ENCODE peak calls at places on chromosomes 4 and X, in five cellular contexts. S is foreskin fibroblast, Q is cardiac fibroblast, O is left ventricle myocardium inferior, M is hepatocyte. Y is an unnamed sample.
A peak's percentile ranks its signal among the peaks of the same experiment; 100 is the strongest.

GRCh38 chr4:133156096-133156495 is 7.0 kb downstream of the PCDH10 start:
- DNase-seq in Q (no peak), O (no peak), M (no peak), S (no peak), Y (no peak)

GRCh38 chr4:142721187-142721586 is 124.9 kb downstream of the INPP4B start:
- DNase-seq in Q (peak; percentile 29), M (no peak), O (no peak), S (no peak), Y (no peak)

GRCh38 chr4:168589154-168589553 is 92.3 kb downstream of the PALLD start:
- DNase-seq in M (peak; percentile 27), Q (peak; percentile 92), S (peak; percentile 59), O (no peak), Y (no peak)

GRCh38 chr4:176422031-176422430 is 102.3 kb downstream of the SPCS3 start:
- DNase-seq in Q (no peak), M (no peak), O (no peak), S (no peak), Y (no peak)

GRCh38 chr4:23135792-23136645 is 443.3 kb downstream of the GBA3 start:
- DNase-seq in M (peak; percentile 71), O (no peak), S (peak; percentile 9), Q (peak; percentile 56), Y (peak; percentile 0)

GRCh38 chr4:122045533-122045932 is 93.7 kb upstream of the TRPC3 start:
- DNase-seq in O (no peak), S (peak; percentile 98), Q (peak; percentile 94), M (peak; percentile 57), Y (peak; percentile 86)

GRCh38 chr4:184380707-184381106 is 93.6 kb downstream of the IRF2 start:
- DNase-seq in M (no peak), Q (no peak), O (no peak), S (no peak), Y (no peak)

GRCh38 chr4:4320951-4321714 is 31.1 kb downstream of the ZBTB49 start:
- DNase-seq in M (no peak), Q (no peak), O (no peak), S (no peak), Y (no peak)

GRCh38 chr4:89334311-89334710 is 26.7 kb upstream of the GPRIN3 start:
- DNase-seq in M (no peak), O (no peak), S (no peak), Q (no peak), Y (no peak)

GRCh38 chr4:99945718-99946345 is 586 bp downstream of the DNAJB14 start:
- DNase-seq in O (no peak), S (no peak), M (peak; percentile 58), Q (peak; percentile 39), Y (no peak)

GRCh38 chr4:24557036-24558022 is 27.0 kb downstream of the DHX15 start:
- DNase-seq in O (no peak), S (no peak), M (peak; percentile 12), Q (peak; percentile 56), Y (no peak)

GRCh38 chr4:151485541-151486131 is 76.7 kb downstream of the FHIP1A start:
- DNase-seq in Q (no peak), O (no peak), M (no peak), S (no peak), Y (no peak)

GRCh38 chr4:173998471-173999144 is 284.9 kb downstream of the FBXO8 start:
- DNase-seq in M (no peak), S (no peak), Q (no peak), O (no peak), Y (no peak)

GRCh38 chr4:23934915-23935314 is 45.1 kb upstream of the PPARGC1A start:
- DNase-seq in O (peak; percentile 70), S (peak; percentile 95), M (peak; percentile 19), Q (peak; percentile 77), Y (peak; percentile 77)

GRCh38 chrX:9867753-9868152 is 81.5 kb downstream of the SHROOM2 start:
- DNase-seq in O (no peak), M (no peak), Q (no peak), S (no peak), Y (no peak)

GRCh38 chrX:155966876-155967275 is 30.6 kb upstream of the IL9R start:
- DNase-seq in S (peak; percentile 1), Q (peak; percentile 16), M (peak; percentile 35), O (no peak), Y (no peak)

GRCh38 chrX:132692526-132692925 is 203.7 kb upstream of the MBNL3 start:
- DNase-seq in O (no peak), M (no peak), S (no peak), Q (no peak), Y (no peak)

GRCh38 chr4:51831133-51831532 is 11.8 kb upstream of the DCUN1D4 start:
- DNase-seq in M (peak; percentile 67), S (peak; percentile 40), Q (peak; percentile 70), O (peak; percentile 64), Y (no peak)

GRCh38 chr4:73453701-73454005 is 17.6 kb downstream of the AFP start:
- DNase-seq in Q (no peak), M (no peak), S (no peak), O (no peak), Y (no peak)

GRCh38 chr4:57553695-57554094 is 443.5 kb upstream of the IGFBP7 start:
- DNase-seq in O (no peak), M (no peak), S (no peak), Q (no peak), Y (no peak)

GRCh38 chr4:25358515-25359275 is 18.4 kb upstream of the ANAPC4 start:
- DNase-seq in S (no peak), M (peak; percentile 57), Q (no peak), O (no peak), Y (no peak)

GRCh38 chr4:108398836-108399235 is 221.5 kb upstream of the RPL34 start:
- DNase-seq in Q (no peak), S (no peak), O (no peak), M (no peak), Y (no peak)

DNA sequence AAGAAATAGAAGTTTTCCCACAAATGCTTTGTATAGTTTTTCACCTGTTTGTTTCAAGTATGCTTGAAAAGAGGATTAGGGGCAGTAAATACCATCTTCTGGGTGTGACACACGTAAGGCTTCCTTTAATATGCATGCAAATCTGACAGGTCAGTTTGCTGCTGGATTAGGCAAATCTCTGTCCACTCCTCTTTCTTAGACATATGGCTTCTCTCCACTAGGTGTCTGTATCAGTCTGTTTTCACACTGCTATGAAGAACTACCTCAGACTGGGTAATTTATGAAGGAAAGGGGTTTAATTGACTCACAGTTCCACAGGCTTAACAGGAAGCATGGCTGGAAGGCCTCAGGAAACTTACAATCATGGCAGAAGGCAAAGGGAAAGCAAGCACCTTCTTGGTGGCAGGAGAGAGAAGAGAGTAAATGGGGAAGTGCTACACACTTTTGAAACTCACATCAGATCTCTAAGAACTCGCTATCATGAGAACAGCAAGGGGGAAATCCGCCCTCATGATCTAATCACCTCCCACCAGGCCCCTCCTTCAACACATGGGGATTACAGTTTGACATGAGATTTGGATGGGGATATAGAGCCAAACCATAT is 66.9 kb downstream of the TAB3 start:
- DNase-seq in Q (peak; percentile 15), M (peak; percentile 7), S (no peak), O (no peak), Y (no peak)
- TF ChIP-seq CTCF in Q (no peak), M (no peak), S (no peak), O (no peak), Y (no peak)

GRCh38 chr4:581753-582361 is 5.8 kb upstream of the TMEM271 start:
- DNase-seq in M (no peak), Q (no peak), S (no peak), O (no peak), Y (no peak)

GRCh38 chr4:581181-581580 is 5.1 kb upstream of the TMEM271 start:
- DNase-seq in O (no peak), S (no peak), Q (no peak), M (no peak), Y (no peak)

GRCh38 chr4:578451-579443 is 2.7 kb upstream of the TMEM271 start:
- DNase-seq in S (no peak), O (no peak), Q (no peak), M (no peak), Y (no peak)

GRCh38 chr4:577499-578450 is 1.7 kb upstream of the TMEM271 start:
- DNase-seq in O (no peak), M (peak; percentile 57), Q (peak; percentile 6), S (peak; percentile 17), Y (no peak)

DNA sequence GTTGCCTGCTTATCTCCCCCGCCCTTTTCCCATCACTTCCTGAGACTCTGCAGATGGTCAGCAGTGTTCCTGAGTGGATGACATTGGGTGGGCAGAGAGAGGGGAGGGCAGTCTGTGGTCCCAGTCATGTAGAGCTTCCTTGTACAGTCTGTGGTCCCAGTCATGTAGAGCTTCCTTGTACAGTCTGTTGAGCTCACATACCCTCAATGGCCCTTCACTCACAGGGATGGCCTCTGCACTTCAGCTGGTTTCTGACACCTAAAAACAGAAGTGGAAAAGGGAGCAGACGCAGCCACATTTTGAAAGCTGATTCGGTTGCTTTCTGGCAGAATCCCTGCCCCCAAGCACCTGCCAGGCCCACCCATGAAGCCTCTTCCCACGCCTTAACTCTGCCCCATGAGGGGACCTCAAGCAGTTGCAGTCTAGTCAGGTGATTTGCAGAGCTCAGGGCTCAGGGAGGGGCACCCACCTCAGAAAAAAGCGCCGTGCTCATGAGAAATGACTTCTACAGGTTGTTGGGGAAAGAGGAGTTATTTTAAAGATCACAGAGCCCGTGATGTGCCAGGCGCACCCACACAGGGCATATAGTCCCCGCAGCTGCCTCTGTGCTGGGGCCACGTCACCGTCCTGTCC is 3.6 kb upstream of the TMEM271 start:
- DNase-seq in S (no peak), M (no peak), O (no peak), Q (no peak), Y (no peak)
- TF ChIP-seq CTCF in S (no peak), M (no peak), O (no peak), Q (no peak), Y (no peak)

DNA sequence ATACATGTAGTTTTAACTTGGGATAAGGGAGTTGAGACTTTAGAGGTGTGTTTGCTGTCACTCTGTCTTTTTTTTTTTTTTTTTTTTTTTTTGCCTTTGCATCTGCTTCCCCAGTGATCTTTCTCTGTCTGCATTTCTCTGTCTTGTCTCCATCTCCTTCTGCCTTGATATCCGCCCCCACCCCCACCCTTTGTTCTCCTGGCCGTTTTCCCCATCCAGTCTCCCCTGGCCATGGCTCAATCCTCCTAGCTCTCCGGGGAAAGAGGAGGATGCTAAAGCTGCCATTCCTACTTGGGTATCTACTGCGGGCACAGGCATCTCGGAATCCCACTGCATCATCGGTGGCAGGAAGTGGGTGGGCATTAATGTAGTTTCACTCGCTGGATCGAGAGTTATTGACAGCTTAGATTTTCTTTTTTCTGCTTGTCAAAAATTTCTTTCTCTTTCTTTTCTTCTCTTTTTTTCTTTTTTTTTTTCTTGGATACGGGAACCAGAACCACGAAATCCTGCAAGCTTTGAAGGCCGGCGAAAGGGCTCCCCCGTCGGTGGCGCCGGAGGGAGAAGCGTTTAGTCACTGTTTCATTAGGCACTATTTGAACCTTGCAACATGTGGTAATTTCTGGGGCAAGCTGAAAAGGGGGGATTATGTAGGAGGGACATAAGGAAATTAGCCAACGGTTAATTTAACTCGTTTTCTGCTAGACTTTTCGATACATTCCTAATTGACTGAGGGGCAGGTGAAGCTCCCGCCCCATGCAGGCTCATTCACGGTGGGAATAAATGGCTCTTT is 8.2 kb downstream of the GSX2 start:
- DNase-seq in O (no peak), M (no peak), Q (no peak), S (no peak), Y (no peak)
- TF ChIP-seq CTCF in O (no peak), M (no peak), Q (peak; percentile 7), S (no peak), Y (no peak)

DNA sequence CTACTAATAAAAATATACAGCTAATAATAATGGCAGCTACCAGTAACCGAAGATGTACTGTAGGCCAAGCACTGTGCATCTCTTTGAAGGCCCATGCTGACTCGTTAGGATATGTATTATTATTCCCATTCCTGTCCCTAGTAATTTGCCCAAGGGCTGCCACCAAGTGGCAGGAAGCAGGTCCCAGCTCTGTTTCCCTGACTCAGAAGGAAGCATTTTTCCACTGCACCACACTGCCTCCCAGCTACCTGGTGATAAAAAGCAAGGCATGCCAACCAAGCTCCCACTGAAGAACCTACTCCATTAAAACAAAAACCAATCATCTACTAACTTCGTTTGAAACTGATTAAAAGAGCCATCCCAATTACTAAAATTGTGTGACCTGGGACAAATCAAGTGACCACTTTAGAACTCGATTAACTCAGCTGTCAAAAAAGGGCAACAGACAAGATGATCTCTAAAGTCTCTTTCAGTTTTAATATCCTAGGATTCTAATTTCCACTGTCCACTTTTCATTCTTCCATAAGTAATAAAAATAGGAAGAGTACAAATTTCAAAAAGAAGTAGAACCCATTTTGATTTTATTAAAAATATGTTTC is 24.3 kb upstream of the PGM2 start:
- DNase-seq in Q (peak; percentile 59), S (peak; percentile 56), M (peak; percentile 86), O (peak; percentile 26), Y (peak; percentile 27)
- TF ChIP-seq CTCF in Q (peak; percentile 48), S (peak; percentile 62), M (peak; percentile 69), O (peak; percentile 71), Y (peak; percentile 63)

Y was measured in AG09319.